ENCODE peak calls at places on chromosomes 2 and 18, in six cellular contexts. C, Y, V, H, W and K are unnamed samples.

GRCh38 chr18:72700961-72701710 is 157.0 kb upstream of the CBLN2 start:
- DNase-seq in C (no peak), V (peak; percentile 6), Y (no peak), H (peak; percentile 20), W (no peak), K (no peak)

GRCh38 chr2:234869164-234869563 is 82.7 kb upstream of the SH3BP4 start:
- DNase-seq in W (no peak), V (no peak), Y (no peak), H (no peak), C (no peak), K (no peak)

GRCh38 chr2:46326231-46326980 is 29.2 kb downstream of the EPAS1 start:
- DNase-seq in H (peak; percentile 94), V (no peak), C (no peak), Y (no peak), W (no peak), K (no peak)

GRCh38 chr18:11149441-11150270 is at the start of gene PIEZO2:
- DNase-seq in H (no peak), Y (peak; percentile 76), V (no peak), C (peak; percentile 92), W (peak; percentile 97), K (peak; percentile 84)

GRCh38 chr2:207139551-207139950 is 26.2 kb downstream of the KLF7 start:
- DNase-seq in V (no peak), Y (no peak), H (no peak), W (no peak), C (no peak), K (no peak)

GRCh38 chr2:101357386-101357785 is 29.9 kb downstream of the CREG2 start:
- DNase-seq in V (no peak), H (no peak), Y (no peak), W (no peak), C (no peak), K (no peak)

GRCh38 chr2:11056614-11057013 is 98.7 kb upstream of the SLC66A3 start:
- DNase-seq in Y (no peak), W (no peak), V (no peak), C (no peak), H (peak; percentile 71), K (no peak)

GRCh38 chr18:22110482-22110924 is 58.9 kb upstream of the GATA6 start:
- DNase-seq in Y (peak; percentile 36), W (no peak), C (peak; percentile 67), H (no peak), V (no peak), K (no peak)

GRCh38 chr2:36489296-36489695 is 108.7 kb downstream of the FEZ2 start:
- DNase-seq in H (no peak), V (no peak), Y (no peak), W (no peak), C (no peak), K (no peak)

GRCh38 chr18:23133860-23134779 is 1.2 kb upstream of the CABLES1 start:
- DNase-seq in W (peak; percentile 90), V (peak; percentile 14), C (peak; percentile 41), H (peak; percentile 25), Y (no peak), K (no peak)

GRCh38 chr2:16321872-16322271 is 343.8 kb downstream of the CYRIA start:
- DNase-seq in H (no peak), W (no peak), V (no peak), Y (no peak), C (peak; percentile 43), K (no peak)

GRCh38 chr2:105919826-105920225 is 175.1 kb downstream of the NCK2 start:
- DNase-seq in H (peak; percentile 39), Y (peak; percentile 28), V (no peak), W (no peak), C (no peak), K (no peak)